ENCODE peak calls at places on chromosomes 11 and 22, in four cellular contexts. H is AG04450, B is esophagus muscularis mucosa, X is heart right ventricle. O is an unnamed sample.

GRCh38 chr11:104772806-104773241 is 125.4 kb downstream of the CASP12 start:
- DNase-seq in X (peak), H (peak), B (no peak), O (no peak)

GRCh38 chr11:69076129-69076791 is 27.5 kb downstream of the TPCN2 start:
- DNase-seq in H (peak), X (no peak), B (no peak), O (no peak)

GRCh38 chr11:110712643-110713468 is 619 bp upstream of the ARHGAP20 start:
- DNase-seq in H (no peak), X (peak), B (no peak), O (peak)

GRCh38 chr22:28714043-28714442 is 27.6 kb downstream of the CHEK2 start:
- DNase-seq in B (no peak), H (no peak), X (no peak), O (no peak)

GRCh38 chr11:58058276-58059010 is 27.7 kb downstream of the OR6Q1 start:
- DNase-seq in B (peak), H (no peak), X (peak), O (no peak)

GRCh38 chr22:49966716-49967332 is 6.3 kb downstream of the PIM3 start:
- DNase-seq in H (no peak), X (peak), B (no peak), O (no peak)

GRCh38 chr11:134657631-134658030 is 245.6 kb upstream of the B3GAT1 start:
- DNase-seq in B (peak), H (no peak), X (peak), O (no peak)

GRCh38 chr22:23517804-23518380 is 62.2 kb downstream of the IGLL1 start:
- DNase-seq in B (no peak), H (no peak), X (no peak), O (no peak)

GRCh38 chr11:79018371-79018849 is 422.4 kb downstream of the TENM4 start:
- DNase-seq in B (no peak), X (no peak), H (peak), O (no peak)

GRCh38 chr11:6057452-6057851 is 26.9 kb upstream of the OR56A1 start:
- DNase-seq in H (no peak), B (no peak), X (no peak), O (no peak)

GRCh38 chr22:27345681-27346080 is 455.9 kb downstream of the MN1 start:
- DNase-seq in B (no peak), X (no peak), H (no peak), O (no peak)

GRCh38 chr22:46050916-46051614 is 74.1 kb upstream of the WNT7B start:
- DNase-seq in B (no peak), H (no peak), X (no peak), O (no peak)

GRCh38 chr22:31944700-31945477 is 554 bp downstream of the YWHAH start:
- DNase-seq in X (peak), B (no peak), H (no peak), O (no peak)

GRCh38 chr22:27114186-27114585 is 456.8 kb downstream of the MIAT start:
- DNase-seq in B (no peak), X (no peak), H (no peak), O (no peak)

GRCh38 chr11:105000797-105001196 is 22.2 kb downstream of the CASP5 start:
- DNase-seq in X (peak), B (no peak), H (no peak), O (no peak)

GRCh38 chr11:79045811-79046304 is 395.0 kb downstream of the TENM4 start:
- DNase-seq in H (no peak), B (no peak), X (no peak), O (peak)

GRCh38 chr11:118696673-118697226 is 17.3 kb upstream of the TREH start:
- DNase-seq in H (no peak), B (no peak), X (no peak), O (no peak)

GRCh38 chr11:69773626-69774353 is 1.4 kb downstream of the FGF4 start:
- DNase-seq in X (no peak), H (no peak), B (no peak), O (no peak)

GRCh38 chr11:110479445-110480101 is 49.8 kb downstream of the FDX1 start:
- DNase-seq in B (no peak), H (peak), X (no peak), O (no peak)

GRCh38 chr11:33542921-33543320 is 157.7 kb downstream of the C11orf91 start:
- DNase-seq in X (peak), H (no peak), B (peak), O (peak)

GRCh38 chr11:133957926-133958325 is 1.2 kb upstream of the IGSF9B start:
- DNase-seq in X (no peak), B (peak), H (no peak), O (no peak)

GRCh38 chr22:20031732-20032406 is 11.0 kb downstream of the TANGO2 start:
- DNase-seq in X (no peak), B (no peak), H (no peak), O (no peak)

GRCh38 chr11:105297463-105297862 is 157.9 kb upstream of the CARD18 start:
- DNase-seq in B (no peak), X (no peak), H (no peak), O (no peak)

GRCh38 chr11:77069969-77070582 is 3.3 kb downstream of the CAPN5 start:
- DNase-seq in H (no peak), B (no peak), X (no peak), O (no peak)

GRCh38 chr11:113313601-113314000 is 782 bp upstream of the TTC12 start:
- DNase-seq in X (no peak), B (peak), H (no peak), O (no peak)

GRCh38 chr11:15541079-15541478 is 426.4 kb downstream of the INSC start:
- DNase-seq in H (no peak), X (no peak), B (no peak), O (no peak)

GRCh38 chr11:910589-911030 is at the start of gene CHID1:
- DNase-seq in X (peak), H (no peak), B (peak), O (peak)

GRCh38 chr11:32416301-32416700 is 19.0 kb downstream of the WT1 start:
- DNase-seq in X (no peak), H (no peak), B (no peak), O (no peak)

GRCh38 chr11:127619946-127620345 is 619.4 kb upstream of the KIRREL3 start:
- DNase-seq in H (no peak), X (no peak), B (no peak), O (no peak)

DNA sequence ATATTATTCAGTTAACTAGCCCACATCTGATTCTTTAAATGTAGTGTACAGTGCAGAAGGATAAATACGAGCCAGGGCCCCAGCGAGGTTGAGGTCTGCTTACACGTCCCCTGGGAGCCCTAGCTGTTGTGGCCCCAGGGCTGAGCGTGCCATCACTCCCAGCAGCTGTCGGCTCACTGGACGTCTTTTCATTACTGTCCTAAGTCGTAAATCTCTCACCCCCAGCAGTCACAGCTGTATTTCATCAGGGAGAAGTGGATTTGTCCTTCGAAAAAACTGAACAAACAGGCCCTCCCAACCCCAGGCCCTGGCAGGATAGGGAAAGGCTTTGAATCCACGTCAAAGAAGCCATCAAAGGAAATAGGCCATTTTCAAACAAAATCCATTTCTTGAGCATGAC is 110.3 kb upstream of the CSNK2A3 start:
- DNase-seq in B (no peak), X (no peak), H (no peak), O (no peak)
- H3K27ac ChIP-seq in B (peak), X (no peak), H (no peak), O (no peak)

GRCh38 chr11:75722669-75723042 is 5.0 kb downstream of the MOGAT2 start:
- DNase-seq in H (no peak), B (no peak), X (no peak), O (no peak)
- H3K27ac ChIP-seq in H (no peak), B (no peak), X (no peak), O (no peak)

GRCh38 chr11:101342307-101342706 is 212.7 kb upstream of the PGR start:
- DNase-seq in X (no peak), B (no peak), H (no peak), O (no peak)
- H3K27ac ChIP-seq in X (no peak), B (no peak), H (no peak), O (no peak)

DNA sequence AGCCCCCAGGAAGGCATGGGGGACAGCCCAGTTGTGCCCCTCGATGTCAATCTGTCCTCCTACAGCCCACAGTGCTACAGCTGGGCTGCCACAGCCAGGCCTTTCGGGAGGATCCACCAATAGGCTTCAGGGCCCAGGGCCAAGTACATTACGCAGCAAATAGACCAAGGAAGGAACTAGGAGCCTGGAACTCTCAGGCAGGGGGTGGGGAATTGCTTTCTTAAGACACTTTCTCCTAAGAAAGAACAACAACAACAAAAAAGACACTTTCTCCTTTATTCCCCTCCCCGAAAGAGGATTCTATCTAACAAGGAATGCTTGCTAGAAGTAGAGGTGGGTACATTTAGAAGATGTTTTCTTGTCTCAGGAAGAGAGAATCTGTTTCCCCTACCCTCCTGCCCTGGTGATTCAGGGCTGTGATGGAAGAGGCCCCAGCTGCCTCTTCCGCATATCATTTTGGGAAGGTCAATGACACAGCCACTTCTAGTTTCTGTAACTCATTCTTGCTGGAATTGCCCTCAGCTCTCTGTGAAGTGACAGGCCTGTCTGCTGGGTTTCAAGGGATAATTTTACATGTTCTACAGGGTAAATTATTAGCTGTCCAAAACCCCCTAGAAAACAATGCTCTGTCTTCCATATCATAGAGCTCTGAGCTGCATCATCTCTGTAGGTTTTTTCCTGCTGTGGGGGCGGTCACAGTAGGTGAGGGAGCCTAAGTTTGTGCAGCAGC is 6.0 kb upstream of the MALAT1 start:
- DNase-seq in X (peak), B (no peak), H (no peak), O (no peak)
- H3K27ac ChIP-seq in X (peak), B (peak), H (peak), O (peak)

GRCh38 chr22:37748659-37749058 is 51.8 kb downstream of the TRIOBP start:
- DNase-seq in X (no peak), B (no peak), H (no peak), O (no peak)

GRCh38 chr22:37750596-37751162 is 53.8 kb downstream of the TRIOBP start:
- DNase-seq in B (no peak), H (no peak), X (no peak), O (no peak)

GRCh38 chr22:37747715-37748100 is 50.9 kb downstream of the TRIOBP start:
- DNase-seq in X (no peak), B (no peak), H (no peak), O (no peak)

GRCh38 chr22:37749831-37750595 is 53.2 kb downstream of the TRIOBP start:
- DNase-seq in B (no peak), H (no peak), X (no peak), O (no peak)

DNA sequence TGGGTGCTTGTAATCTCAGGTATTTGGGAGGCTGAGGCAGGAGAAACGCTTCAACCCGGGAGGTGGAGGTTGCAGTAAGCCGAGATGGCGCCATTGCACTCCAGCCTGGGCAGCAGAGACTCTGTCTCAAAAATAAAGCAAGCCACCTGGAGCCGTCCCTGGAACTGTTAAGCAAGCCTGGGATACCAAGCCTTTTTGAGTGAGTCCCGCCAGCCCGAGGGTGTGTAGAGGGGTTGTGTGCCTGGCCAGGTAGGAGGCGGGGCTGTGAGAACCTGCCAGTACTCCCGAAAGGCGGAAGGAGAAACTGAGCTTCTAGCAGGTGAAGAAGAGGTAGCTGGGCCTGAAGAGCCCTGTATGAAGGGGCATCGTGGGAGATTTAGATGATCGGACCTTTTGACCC is 52.4 kb downstream of the TRIOBP start:
- DNase-seq in X (no peak), H (no peak), B (no peak), O (no peak)
- H3K27ac ChIP-seq in X (peak), H (peak), B (peak), O (no peak)

DNA sequence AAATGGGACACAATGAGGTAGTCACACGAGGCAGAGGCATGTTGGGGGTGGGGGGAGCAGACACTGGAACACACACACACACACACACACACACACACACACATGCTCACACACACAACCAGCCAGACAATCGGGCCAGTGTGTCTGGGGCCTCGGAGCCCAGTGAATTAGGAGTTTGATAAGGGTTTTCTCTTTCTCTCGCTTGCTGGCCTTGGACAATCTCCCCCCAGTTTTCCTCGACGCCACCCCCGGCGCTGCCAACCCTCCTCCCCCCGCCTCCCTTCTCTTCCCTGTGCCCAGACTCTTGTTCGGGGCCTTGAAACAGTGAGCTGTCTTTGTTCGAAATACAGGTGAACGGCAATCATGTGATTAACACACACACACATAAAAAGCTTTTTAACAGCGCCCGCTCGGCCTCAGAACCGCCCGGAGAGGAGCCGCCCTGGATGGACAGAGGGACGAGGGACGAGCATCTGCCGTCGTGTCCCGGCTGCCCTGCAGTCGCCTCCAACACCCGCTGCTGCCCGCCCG is 1.5 kb upstream of the SOX10 start:
- DNase-seq in X (no peak), B (no peak), H (no peak), O (peak)
- H3K27ac ChIP-seq in X (no peak), B (peak), H (no peak), O (peak)

GRCh38 chr11:44752727-44753126 is 26.0 kb downstream of the TSPAN18 start:
- DNase-seq in H (no peak), X (no peak), B (no peak), O (no peak)
- H3K27ac ChIP-seq in H (no peak), X (no peak), B (peak), O (no peak)